ENCODE peak calls at places on chromosomes 5 and 9, in eight cellular contexts. E, L, J, N, T, B, I and Q are unnamed samples.

GRCh38 chr5:55519001-55519400 is 15.8 kb downstream of the PLPP1 start:
- DNase-seq in L (no peak), E (no peak), N (no peak), J (peak; percentile 38), B (no peak), T (no peak), I (no peak), Q (no peak)

GRCh38 chr9:127525426-127526188 is 74.3 kb downstream of the LRSAM1 start:
- DNase-seq in T (no peak), B (no peak), J (no peak), E (peak; percentile 69), N (peak; percentile 58), I (no peak), L (peak; percentile 57), Q (no peak)

GRCh38 chr5:37792976-37793328 is 46.9 kb downstream of the GDNF start:
- DNase-seq in L (peak; percentile 93), N (peak; percentile 87), J (peak; percentile 75), B (no peak), E (peak; percentile 90), T (no peak), I (no peak), Q (no peak)

GRCh38 chr5:169080352-169080938 is 220.5 kb downstream of the SLIT3 start:
- DNase-seq in B (no peak), T (no peak), J (no peak), L (no peak), E (no peak), N (no peak), I (no peak), Q (no peak)

GRCh38 chr5:59698774-59699173 is 194.8 kb downstream of the PDE4D start:
- DNase-seq in N (no peak), L (no peak), J (no peak), B (no peak), E (no peak), T (no peak), I (no peak), Q (no peak)

GRCh38 chr5:132677191-132677590 is 3.4 kb downstream of the IL4 start:
- DNase-seq in L (peak; percentile 94), I (no peak), J (peak; percentile 92), T (peak; percentile 75), E (peak; percentile 96), B (no peak), N (peak; percentile 91), Q (peak; percentile 39)

GRCh38 chr9:38022995-38023394 is 46.0 kb downstream of the SHB start:
- DNase-seq in L (peak; percentile 91), B (no peak), J (peak; percentile 72), E (no peak), T (no peak), I (no peak), N (no peak), Q (no peak)

GRCh38 chr5:176772271-176773210 is 37.8 kb upstream of the UNC5A start:
- DNase-seq in L (no peak), I (no peak), N (no peak), E (no peak), T (peak; percentile 24), B (no peak), J (no peak), Q (no peak)

GRCh38 chr5:116573617-116574431 is 799 bp downstream of the SEMA6A start:
- DNase-seq in N (no peak), B (no peak), I (peak; percentile 79), E (peak; percentile 35), J (no peak), L (peak; percentile 16), T (peak; percentile 76), Q (no peak)

GRCh38 chr5:142320851-142321560 is 3.8 kb downstream of the SPRY4 start:
- DNase-seq in L (no peak), N (peak; percentile 47), B (no peak), J (no peak), E (peak; percentile 49), I (no peak), T (no peak), Q (no peak)

GRCh38 chr5:104355350-104355749 is 792.8 kb upstream of the NUDT12 start:
- DNase-seq in I (no peak), B (no peak), N (no peak), J (no peak), L (no peak), T (no peak), E (no peak), Q (no peak)

GRCh38 chr9:98142182-98142924 is 23.3 kb upstream of the TRIM14 start:
- DNase-seq in I (no peak), B (no peak), L (peak; percentile 29), J (peak; percentile 90), E (no peak), T (no peak), N (no peak), Q (peak; percentile 52)

GRCh38 chr9:115531410-115532130 is 413.6 kb upstream of the TNC start:
- DNase-seq in N (peak; percentile 90), J (no peak), I (no peak), T (no peak), L (no peak), B (no peak), E (peak; percentile 93), Q (no peak)

GRCh38 chr9:127142291-127142690 is 19.9 kb upstream of the ANGPTL2 start:
- DNase-seq in N (no peak), B (no peak), E (no peak), J (no peak), T (no peak), L (no peak), I (no peak), Q (no peak)

GRCh38 chr5:922745-923472 is 30.2 kb downstream of the TRIP13 start:
- DNase-seq in B (no peak), T (peak; percentile 42), E (no peak), N (no peak), J (no peak), L (no peak), I (no peak), Q (no peak)

GRCh38 chr9:6986416-6986815 is 228.6 kb downstream of the KDM4C start:
- DNase-seq in I (no peak), J (no peak), T (no peak), N (no peak), E (no peak), L (no peak), B (no peak), Q (no peak)

GRCh38 chr9:19496321-19496720 is 87.5 kb downstream of the ACER2 start:
- DNase-seq in B (no peak), I (no peak), N (no peak), E (no peak), T (no peak), J (no peak), L (no peak), Q (no peak)

GRCh38 chr9:124399323-124399962 is 15.8 kb downstream of the PSMB7 start:
- DNase-seq in T (no peak), E (peak; percentile 82), B (no peak), I (no peak), L (no peak), J (no peak), N (peak; percentile 67), Q (no peak)

GRCh38 chr5:130720355-130720754 is 444.7 kb downstream of the HINT1 start:
- DNase-seq in T (no peak), L (peak; percentile 16), I (no peak), B (peak; percentile 13), J (no peak), N (no peak), E (peak; percentile 0), Q (no peak)

GRCh38 chr5:151449288-151449687 is 1.9 kb downstream of the SLC36A1 start:
- DNase-seq in T (no peak), B (no peak), J (no peak), I (no peak), L (no peak), E (no peak), N (no peak), Q (no peak)

GRCh38 chr5:151450605-151451004 is 3.2 kb downstream of the SLC36A1 start:
- DNase-seq in L (no peak), E (no peak), N (peak; percentile 16), B (no peak), I (no peak), T (no peak), J (no peak), Q (no peak)

GRCh38 chr5:151449836-151450235 is 2.4 kb downstream of the SLC36A1 start:
- DNase-seq in J (no peak), N (no peak), L (no peak), E (no peak), T (no peak), I (no peak), B (no peak), Q (no peak)

GRCh38 chr5:151448038-151448985 is 909 bp downstream of the SLC36A1 start:
- DNase-seq in B (no peak), T (no peak), J (peak; percentile 34), I (no peak), E (peak; percentile 43), L (peak; percentile 38), N (no peak), Q (no peak)

GRCh38 chr5:151447174-151448037 is at the start of gene SLC36A1:
- DNase-seq in T (peak; percentile 98), E (peak; percentile 98), J (peak; percentile 71), N (peak; percentile 86), B (peak; percentile 87), L (peak; percentile 91), I (peak; percentile 98), Q (peak; percentile 16)
- H3K27ac ChIP-seq in T (peak within 1 kb of the TSS; percentile 59), E (peak within 1 kb of the TSS; percentile 46), J (no peak within 1 kb of the TSS), N (peak within 1 kb of the TSS; percentile 50), B (no peak within 1 kb of the TSS), L (no peak within 1 kb of the TSS), I (no peak within 1 kb of the TSS), Q (no peak within 1 kb of the TSS)

GRCh38 chr9:69324549-69325401 is at the start of gene ENTREP1:
- DNase-seq in N (no peak), E (peak; percentile 44), I (peak; percentile 92), J (peak; percentile 61), L (peak; percentile 47), B (no peak), T (peak; percentile 84), Q (peak; percentile 29)
- H3K27ac ChIP-seq in N (no peak within 1 kb of the TSS), E (no peak within 1 kb of the TSS), I (peak within 1 kb of the TSS; percentile 29), J (no peak within 1 kb of the TSS), L (no peak within 1 kb of the TSS), B (no peak within 1 kb of the TSS), T (no peak within 1 kb of the TSS), Q (no peak within 1 kb of the TSS)

DNA sequence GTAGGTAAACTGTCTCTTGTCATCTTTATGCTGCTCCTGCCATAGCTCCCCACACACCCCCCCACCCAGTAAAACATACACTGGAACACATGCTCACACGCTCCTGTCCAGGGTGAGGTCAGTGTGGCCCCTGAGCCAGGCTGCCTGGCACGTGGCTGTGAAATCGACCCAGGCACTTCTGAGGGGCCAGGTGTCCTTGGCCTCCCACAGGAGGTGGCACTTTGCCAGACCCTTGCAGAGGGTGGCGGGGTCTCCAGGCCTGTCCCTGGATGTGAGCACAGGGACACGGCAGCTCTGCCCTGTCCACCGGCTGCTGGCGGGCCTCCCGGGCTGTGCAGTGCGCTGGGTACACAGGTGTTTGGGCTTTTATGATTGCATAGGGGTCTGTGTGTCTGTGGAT is 10.0 kb upstream of the CRB2 start:
- DNase-seq in E (no peak), N (no peak), B (no peak), T (no peak), J (no peak), I (no peak), L (no peak), Q (no peak)
- H3K27ac ChIP-seq in E (no peak overlapping the region), N (no peak overlapping the region), B (no peak overlapping the region), T (no peak overlapping the region), J (no peak overlapping the region), I (no peak overlapping the region), L (peak overlapping the region; percentile 7), Q (peak overlapping the region; percentile 8)

DNA sequence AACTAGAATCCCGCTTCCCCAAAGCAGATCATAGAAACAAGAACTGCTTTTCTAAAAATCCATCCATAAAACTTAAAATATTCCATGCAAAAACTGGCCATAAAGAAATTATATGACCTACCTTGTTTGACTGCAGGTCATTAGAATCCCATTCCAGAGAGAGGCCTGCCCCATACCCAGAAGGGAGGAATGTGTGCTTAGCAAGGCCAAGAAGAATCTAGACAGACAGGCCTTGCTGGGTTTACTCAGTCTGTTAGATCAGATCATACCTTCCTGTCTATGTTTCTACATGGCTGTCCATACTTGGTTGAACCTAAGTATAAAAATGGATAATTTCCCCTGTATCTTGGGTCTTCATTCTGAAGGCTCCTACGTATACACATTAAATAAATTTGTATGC is 358.8 kb upstream of the TRPC7 start:
- DNase-seq in I (no peak), L (peak; percentile 94), B (no peak), J (peak; percentile 87), N (no peak), E (no peak), T (no peak), Q (peak; percentile 57)
- H3K27ac ChIP-seq in I (no peak overlapping the region), L (peak overlapping the region; percentile 87), B (no peak overlapping the region), J (peak overlapping the region; percentile 50), N (no peak overlapping the region), E (no peak overlapping the region), T (no peak overlapping the region), Q (peak overlapping the region; percentile 78)